ENCODE peak calls at places on chromosomes 16 and 17, in six cellular contexts. O is effector CD4-positive, alpha-beta T cell; A is NCI-H510A treated with DMSO at 0.1 percent for 48 hours; Q is nucleus accumbens; S is mesothelial cell of epicardium; D is effector memory CD4-positive, alpha-beta T cell. B is an unnamed sample.

GRCh38 chr16:1002399-1003161 is 21.0 kb downstream of the SOX8 start:
- DNase-seq in O (peak; percentile 33), A (no peak), Q (no peak), S (no peak), D (peak; percentile 51), B (peak; percentile 60)

GRCh38 chr16:12320298-12320706 is 343.8 kb downstream of the SNX29 start:
- DNase-seq in O (no peak), A (no peak), Q (no peak), S (no peak), D (no peak), B (peak; percentile 91)

GRCh38 chr17:34237458-34237857 is 17.6 kb upstream of the CCL2 start:
- DNase-seq in O (no peak), A (no peak), Q (no peak), S (no peak), D (no peak), B (no peak)

GRCh38 chr16:67933805-67934204 is 2.1 kb upstream of the CTRL start:
- DNase-seq in O (no peak), A (no peak), Q (no peak), S (no peak), D (no peak), B (no peak)

GRCh38 chr16:82004651-82005490 is 6.4 kb downstream of the SDR42E1 start:
- DNase-seq in O (no peak), A (no peak), Q (no peak), S (no peak), D (no peak), B (no peak)

GRCh38 chr16:80231888-80232287 is 308.9 kb upstream of the DYNLRB2 start:
- DNase-seq in O (no peak), A (no peak), Q (no peak), S (no peak), D (no peak), B (no peak)

GRCh38 chr17:44878627-44879221 is 20.5 kb downstream of the EFTUD2 start:
- DNase-seq in O (no peak), A (peak; percentile 4), Q (no peak), S (no peak), D (no peak), B (peak; percentile 65)

GRCh38 chr17:15659663-15660062 is 24.4 kb downstream of the TRIM16 start:
- DNase-seq in O (no peak), A (no peak), Q (no peak), S (no peak), D (no peak), B (no peak)

GRCh38 chr16:11681977-11682654 is 13.9 kb downstream of the SNN start:
- DNase-seq in O (no peak), A (no peak), Q (no peak), S (no peak), D (no peak), B (peak; percentile 70)

GRCh38 chr17:80961516-80961915 is 30.1 kb upstream of the CHMP6 start:
- DNase-seq in O (no peak), A (no peak), Q (no peak), S (no peak), D (no peak), B (peak; percentile 53)

GRCh38 chr16:84479716-84480450 is 24.6 kb downstream of the MEAK7 start:
- DNase-seq in O (no peak), A (no peak), Q (no peak), S (no peak), D (no peak), B (no peak)

GRCh38 chr16:77290451-77291110 is 91.4 kb downstream of the SYCE1L start:
- DNase-seq in O (no peak), A (peak; percentile 38), Q (no peak), S (no peak), D (no peak), B (peak; percentile 22)

GRCh38 chr17:3888343-3889171 is 4.3 kb downstream of the CAMKK1 start:
- DNase-seq in O (no peak), A (peak; percentile 90), Q (no peak), S (peak; percentile 55), D (no peak), B (peak; percentile 90)

GRCh38 chr16:86519649-86520316 is 9.5 kb downstream of the FOXF1 start:
- DNase-seq in O (peak; percentile 37), A (peak; percentile 10), Q (peak; percentile 46), S (peak; percentile 73), D (peak; percentile 9), B (peak; percentile 49)

GRCh38 chr17:60916043-60916442 is 238.4 kb downstream of the BCAS3 start:
- DNase-seq in O (no peak), A (no peak), Q (no peak), S (no peak), D (no peak), B (no peak)

GRCh38 chr17:32310927-32311568 is 30.9 kb downstream of the C17orf75 start:
- DNase-seq in O (no peak), A (no peak), Q (no peak), S (no peak), D (no peak), B (peak; percentile 43)

GRCh38 chr17:144936-145670 is 7.7 kb downstream of the SCGB1C2 start:
- DNase-seq in O (no peak), A (no peak), Q (no peak), S (peak; percentile 34), D (no peak), B (no peak)

GRCh38 chr17:80101946-80102706 is 745 bp downstream of the GAA start:
- DNase-seq in O (no peak), A (no peak), Q (no peak), S (no peak), D (no peak), B (peak; percentile 68)

GRCh38 chr16:81181013-81181720 is 57.3 kb upstream of the BCO1 start:
- DNase-seq in O (no peak), A (peak; percentile 62), Q (no peak), S (peak; percentile 81), D (no peak), B (peak; percentile 17)

GRCh38 chr17:45296003-45296832 is 20.6 kb downstream of the MAP3K14 start:
- DNase-seq in O (no peak), A (no peak), Q (no peak), S (no peak), D (no peak), B (no peak)

GRCh38 chr17:53516643-53517042 is 306.1 kb upstream of the KIF2B start:
- DNase-seq in O (no peak), A (no peak), Q (no peak), S (no peak), D (no peak), B (no peak)

GRCh38 chr16:81717662-81718189 is 61.4 kb upstream of the PLCG2 start:
- DNase-seq in O (no peak), A (no peak), Q (no peak), S (no peak), D (peak; percentile 20), B (peak; percentile 17)

GRCh38 chr17:46198233-46198632 is 5.0 kb upstream of the KANSL1 start:
- DNase-seq in O (no peak), A (no peak), Q (no peak), S (no peak), D (no peak), B (no peak)

B was measured in NCI-H69.